ENCODE peak calls at places on chromosomes 1 and 21, in seven cellular contexts. J is trophoblast cell, K is IMR-90, O is H9, R is H1, S is mesenchymal stem cell, M is neuronal stem cell. C is an unnamed sample.

GRCh38 chr1:101137144-101138126 is 99.4 kb upstream of the S1PR1 start:
- DNase-seq in S (peak), R (no peak), J (no peak), M (no peak), O (no peak), K (peak), C (no peak)

GRCh38 chr1:33392639-33393038 is 38.3 kb downstream of the PHC2 start:
- DNase-seq in R (no peak), K (peak), J (no peak), S (peak), O (no peak), M (no peak), C (peak)

GRCh38 chr1:157806431-157807149 is 13.3 kb downstream of the FCRL1 start:
- DNase-seq in O (no peak), S (no peak), M (no peak), K (no peak), J (no peak), R (no peak), C (no peak)

GRCh38 chr21:35932232-35932911 is 128.0 kb downstream of the SETD4 start:
- DNase-seq in R (no peak), S (peak), O (no peak), K (peak), J (peak), M (no peak), C (no peak)

GRCh38 chr1:218529691-218530310 is 184.7 kb downstream of the TGFB2 start:
- DNase-seq in O (no peak), K (peak), M (no peak), R (no peak), J (no peak), S (no peak), C (no peak)

GRCh38 chr1:235327559-235328270 is at the start of gene ARID4B:
- DNase-seq in M (no peak), O (no peak), J (no peak), S (peak), R (no peak), K (no peak), C (no peak)

GRCh38 chr1:191174298-191174697 is 696.6 kb upstream of the BRINP3 start:
- DNase-seq in M (no peak), K (peak), O (no peak), R (no peak), S (no peak), J (no peak), C (peak)

GRCh38 chr1:240758296-240758695 is 146.3 kb upstream of the GREM2 start:
- DNase-seq in M (no peak), S (no peak), R (no peak), O (no peak), K (no peak), J (no peak), C (no peak)

GRCh38 chr1:6634278-6635052 is 9.8 kb downstream of the THAP3 start:
- DNase-seq in J (peak), K (peak), S (peak), R (no peak), O (peak), M (no peak), C (peak)

GRCh38 chr21:36859744-36860501 is 106.5 kb downstream of the HLCS start:
- DNase-seq in R (peak), S (peak), O (peak), M (no peak), J (peak), K (peak), C (peak)

GRCh38 chr1:209106237-209106741 is 477.2 kb upstream of the CAMK1G start:
- DNase-seq in K (peak), O (peak), R (no peak), M (no peak), J (no peak), S (no peak), C (peak)

GRCh38 chr1:205488074-205488723 is 16.3 kb upstream of the CDK18 start:
- DNase-seq in R (no peak), S (peak), K (peak), J (no peak), O (peak), M (peak), C (peak)

DNA sequence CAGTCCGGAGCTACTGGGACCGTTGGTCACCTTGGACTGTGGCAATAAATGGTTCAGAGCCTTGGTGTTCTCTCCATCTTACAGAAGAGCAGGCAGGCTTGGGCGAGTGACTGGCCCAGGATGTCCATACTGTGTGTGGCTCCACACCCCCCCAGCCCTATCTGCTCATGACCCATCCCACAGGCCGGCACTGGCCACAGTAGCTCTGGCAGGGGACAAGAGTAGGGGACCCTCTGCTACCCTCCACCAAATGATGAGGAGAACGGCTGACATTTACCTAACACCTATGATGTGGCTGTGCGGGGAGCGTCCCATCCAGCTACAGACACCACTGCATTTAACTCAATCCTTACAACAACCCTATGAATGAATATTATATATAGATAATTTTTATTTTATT is 13.3 kb downstream of the LDLRAD2 start:
- DNase-seq in S (no peak), K (no peak), O (no peak), R (no peak), J (no peak), M (no peak), C (no peak)
- H3K4ac ChIP-seq in S (no peak), K (no peak), O (no peak), R (no peak), J (no peak), M (no peak), C (no peak)

GRCh38 chr1:181737056-181737455 is 253.7 kb downstream of the CACNA1E start:
- DNase-seq in K (no peak), J (no peak), S (no peak), O (no peak), R (no peak), M (no peak), C (peak)

GRCh38 chr1:181726608-181727007 is 243.3 kb downstream of the CACNA1E start:
- DNase-seq in O (no peak), R (no peak), K (no peak), J (no peak), S (no peak), M (no peak), C (peak)

GRCh38 chr1:181730606-181731005 is 247.3 kb downstream of the CACNA1E start:
- DNase-seq in K (no peak), S (no peak), R (no peak), O (no peak), J (no peak), M (no peak), C (no peak)

GRCh38 chr1:181733486-181733885 is 250.2 kb downstream of the CACNA1E start:
- DNase-seq in O (no peak), K (no peak), M (no peak), R (no peak), J (no peak), S (no peak), C (no peak)

DNA sequence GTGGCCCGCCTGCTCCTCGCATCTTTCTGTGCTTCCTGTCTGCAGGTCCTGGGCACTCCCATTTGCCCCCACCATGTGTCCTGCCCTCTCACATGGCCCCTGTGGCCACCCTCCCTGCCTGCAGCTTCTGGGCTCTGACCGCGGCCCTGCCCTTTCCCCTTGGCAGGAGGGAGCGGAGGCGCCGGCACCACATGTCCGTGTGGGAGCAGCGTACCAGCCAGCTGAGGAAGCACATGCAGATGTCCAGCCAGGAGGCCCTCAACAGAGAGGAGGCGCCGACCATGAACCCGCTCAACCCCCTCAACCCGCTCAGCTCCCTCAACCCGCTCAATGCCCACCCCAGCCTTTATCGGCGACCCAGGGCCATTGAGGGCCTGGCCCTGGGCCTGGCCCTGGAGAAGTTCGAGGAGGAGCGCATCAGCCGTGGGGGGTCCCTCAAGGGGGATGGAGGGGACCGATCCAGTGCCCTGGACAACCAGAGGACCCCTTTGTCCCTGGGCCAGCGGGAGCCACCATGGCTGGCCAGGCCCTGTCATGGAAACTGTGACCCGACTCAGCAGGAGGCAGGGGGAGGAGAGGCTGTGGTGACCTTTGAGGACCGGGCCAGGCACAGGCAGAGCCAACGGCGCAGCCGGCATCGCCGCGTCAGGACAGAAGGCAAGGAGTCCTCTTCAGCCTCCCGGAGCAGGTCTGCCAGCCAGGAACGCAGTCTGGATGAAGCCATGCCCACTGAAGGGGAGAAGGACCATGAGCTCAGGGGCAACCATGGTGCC is 249.1 kb downstream of the CACNA1E start:
- DNase-seq in S (no peak), O (no peak), K (no peak), M (no peak), R (no peak), J (no peak), C (no peak)
- H3K4me2 ChIP-seq in S (no peak), O (no peak), K (no peak), M (no peak), R (no peak), J (no peak), C (no peak)

DNA sequence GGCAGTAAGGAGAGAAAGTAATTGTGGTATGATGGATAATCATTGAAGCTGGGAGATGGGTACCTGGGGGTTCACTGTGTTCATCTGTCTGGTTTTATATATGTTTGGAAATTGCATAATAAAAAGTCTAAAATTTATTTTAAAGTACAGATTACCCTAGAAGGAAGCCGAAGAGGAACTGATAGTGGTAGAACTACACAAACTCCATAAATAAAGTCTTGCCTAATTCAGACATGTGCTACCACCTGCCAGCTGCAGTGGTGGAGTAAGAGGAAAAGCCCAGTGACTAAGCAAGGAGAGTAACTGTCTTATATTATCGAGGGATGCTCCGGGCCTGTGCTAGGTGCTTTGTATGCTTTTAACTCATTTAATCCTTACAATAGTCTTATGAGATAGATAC is 56.6 kb upstream of the HNRNPU start:
- DNase-seq in S (peak), O (no peak), R (no peak), J (no peak), M (no peak), K (peak), C (no peak)
- H3K4ac ChIP-seq in S (no peak), O (no peak), R (no peak), J (no peak), M (no peak), K (no peak), C (no peak)

GRCh38 chr1:183992424-183992823 is 45.1 kb downstream of the COLGALT2 start:
- DNase-seq in O (no peak), R (no peak), S (no peak), K (no peak), M (no peak), J (no peak), C (no peak)

GRCh38 chr1:183993132-183993531 is 44.4 kb downstream of the COLGALT2 start:
- DNase-seq in R (no peak), J (no peak), S (no peak), K (no peak), M (no peak), O (no peak), C (no peak)

GRCh38 chr1:183989604-183990003 is 47.9 kb downstream of the COLGALT2 start:
- DNase-seq in R (no peak), K (no peak), S (no peak), O (no peak), J (no peak), M (no peak), C (no peak)

GRCh38 chr1:183989078-183989577 is 48.4 kb downstream of the COLGALT2 start:
- DNase-seq in R (no peak), J (no peak), M (no peak), K (peak), S (peak), O (no peak), C (peak)

GRCh38 chr1:183991360-183992155 is 46.0 kb downstream of the COLGALT2 start:
- DNase-seq in S (no peak), K (no peak), J (no peak), M (no peak), O (no peak), R (no peak), C (no peak)
- H3K4me2 ChIP-seq in S (no peak), K (no peak), J (no peak), M (no peak), O (no peak), R (no peak), C (no peak)

C was measured in mesendoderm.